ENCODE peak calls at places on chromosomes 3 and 15, in six cellular contexts. Q is T follicular helper cell, Y is mucosa of gallbladder, N is T-helper 17 cell, V is T1000, Z is fibroblast of the aortic adventitia. S is an unnamed sample.

GRCh38 chr15:36914962-36915808 is 185.2 kb downstream of the MEIS2 start:
- DNase-seq in Q (no peak), Y (no peak), N (no peak), V (no peak), Z (peak), S (no peak)

GRCh38 chr3:134031620-134031915 is 1.8 kb upstream of the SLCO2A1 start:
- DNase-seq in Q (no peak), Y (no peak), N (no peak), V (no peak), Z (no peak), S (no peak)

GRCh38 chr15:38853608-38854007 is 289.0 kb upstream of the RASGRP1 start:
- DNase-seq in Q (peak), Y (no peak), N (no peak), V (no peak), Z (no peak), S (peak)

GRCh38 chr3:9808345-9809037 is 1.6 kb upstream of the TTLL3 start:
- DNase-seq in Q (peak), Y (no peak), N (peak), V (no peak), Z (peak), S (peak)

GRCh38 chr3:55364426-55364825 is 122.7 kb downstream of the WNT5A start:
- DNase-seq in Q (no peak), Y (no peak), N (no peak), V (no peak), Z (peak), S (no peak)

GRCh38 chr3:120678331-120678845 is 3.7 kb downstream of the HGD start:
- DNase-seq in Q (no peak), Y (peak), N (no peak), V (peak), Z (peak), S (peak)

GRCh38 chr3:38021196-38021595 is 8.2 kb downstream of the PLCD1 start:
- DNase-seq in Q (no peak), Y (no peak), N (no peak), V (no peak), Z (no peak), S (no peak)

GRCh38 chr3:149572796-149573414 is 84.9 kb downstream of the WWTR1 start:
- DNase-seq in Q (no peak), Y (no peak), N (no peak), V (peak), Z (peak), S (no peak)

GRCh38 chr3:108953700-108954099 is at the start of gene GUCA1C:
- DNase-seq in Q (no peak), Y (no peak), N (no peak), V (no peak), Z (no peak), S (no peak)

GRCh38 chr3:99842826-99843589 is 25.3 kb downstream of the CMSS1 start:
- DNase-seq in Q (no peak), Y (no peak), N (no peak), V (no peak), Z (peak), S (peak)

GRCh38 chr15:48996276-48996675 is 32.6 kb upstream of the SHC4 start:
- DNase-seq in Q (no peak), Y (no peak), N (no peak), V (no peak), Z (no peak), S (peak)

S was measured in mesendoderm.